ENCODE peak calls at places on chromosomes 1 and 21, in five cellular contexts. N is HCT116, V is K562, M is GM12878, J is HepG2. Y is an unnamed sample. For H3K4me1, the result is how much of the 10 kb centered on the place peaks cover.

GRCh38 chr1:3547055-3548005 is 64.0 kb downstream of the MEGF6 start:
- DNase-seq in J (no peak), V (no peak), N (no peak), M (no peak), Y (no peak)

GRCh38 chr1:67830226-67830625 is 3.0 kb downstream of the GNG12 start:
- DNase-seq in N (no peak), J (no peak), V (no peak), M (no peak), Y (no peak)

GRCh38 chr1:30888391-30888790 is 20.2 kb downstream of the SDC3 start:
- DNase-seq in V (peak), N (no peak), J (no peak), M (no peak), Y (no peak)

GRCh38 chr1:153553691-153554608 is 4.9 kb upstream of the S100A3 start:
- DNase-seq in M (no peak), N (no peak), J (no peak), V (no peak), Y (no peak)

GRCh38 chr1:195831789-195832188 is 776.5 kb downstream of the KCNT2 start:
- DNase-seq in V (no peak), J (no peak), M (no peak), N (no peak), Y (no peak)

GRCh38 chr21:26881504-26882228 is 36.5 kb upstream of the ADAMTS1 start:
- DNase-seq in V (no peak), M (no peak), N (no peak), J (no peak), Y (peak)

GRCh38 chr1:53511933-53512806 is 53.0 kb downstream of the DMRTB1 start:
- DNase-seq in V (no peak), J (no peak), M (no peak), N (no peak), Y (no peak)

GRCh38 chr1:229027622-229028182 is 243.2 kb upstream of the RAB4A start:
- DNase-seq in M (no peak), J (peak), V (no peak), N (no peak), Y (peak)

GRCh38 chr1:47786301-47786700 is 210.9 kb downstream of the TRABD2B start:
- DNase-seq in N (no peak), V (no peak), J (no peak), M (no peak), Y (no peak)

GRCh38 chr1:223180803-223181321 is 37.8 kb upstream of the TLR5 start:
- DNase-seq in N (no peak), J (no peak), M (peak), V (no peak), Y (peak)

GRCh38 chr21:44800103-44800502 is 1.5 kb downstream of the UBE2G2 start:
- DNase-seq in V (peak), N (no peak), M (no peak), J (peak), Y (no peak)

GRCh38 chr1:245412301-245412700 is 257.5 kb downstream of the KIF26B start:
- DNase-seq in M (no peak), J (no peak), N (no peak), V (no peak), Y (no peak)

GRCh38 chr1:162380061-162380846 is 1.3 kb upstream of the C1orf226 start:
- DNase-seq in M (no peak), N (no peak), J (no peak), V (peak), Y (no peak)

GRCh38 chr1:3518256-3518655 is 63.8 kb downstream of the ARHGEF16 start:
- DNase-seq in J (no peak), V (no peak), M (no peak), N (no peak), Y (no peak)

GRCh38 chr1:25664357-25664796 is 47.8 kb downstream of the MAN1C1 start:
- DNase-seq in J (no peak), M (no peak), V (no peak), N (no peak), Y (no peak)

GRCh38 chr1:151816548-151816947 is 11.3 kb upstream of the LINGO4 start:
- DNase-seq in J (no peak), V (no peak), N (no peak), M (no peak), Y (no peak)

GRCh38 chr1:108117908-108118902 is 81.9 kb downstream of the SLC25A24 start:
- DNase-seq in N (no peak), V (peak), M (no peak), J (no peak), Y (no peak)

GRCh38 chr1:10773851-10774614 is 22.4 kb downstream of the CASZ1 start:
- DNase-seq in V (no peak), M (no peak), J (no peak), N (no peak), Y (no peak)

GRCh38 chr21:45075606-45076244 is 1.3 kb downstream of the ADARB1 start:
- DNase-seq in N (no peak), V (no peak), J (no peak), M (no peak), Y (no peak)

GRCh38 chr1:212760126-212760823 is 31.3 kb downstream of the NSL1 start:
- DNase-seq in N (no peak), J (peak), M (no peak), V (peak), Y (peak)

GRCh38 chr21:41888749-41889376 is 9.7 kb upstream of the PRDM15 start:
- DNase-seq in J (no peak), N (no peak), M (no peak), V (no peak), Y (no peak)

GRCh38 chr21:39061766-39062165 is 121.5 kb downstream of the PSMG1 start:
- DNase-seq in M (no peak), N (no peak), V (no peak), J (no peak), Y (no peak)

GRCh38 chr1:94068096-94068830 is 52.7 kb downstream of the ABCA4 start:
- DNase-seq in J (peak), N (peak), M (no peak), V (no peak), Y (no peak)

GRCh38 chr1:27142464-27142863 is 12.5 kb downstream of the SLC9A1 start:
- DNase-seq in V (no peak), M (no peak), N (no peak), J (no peak), Y (no peak)

GRCh38 chr1:33710989-33711388 is 152.9 kb upstream of the HMGB4 start:
- DNase-seq in N (no peak), V (no peak), M (no peak), J (no peak), Y (no peak)

GRCh38 chr1:156822680-156823079 is 6.0 kb upstream of the SH2D2A start:
- DNase-seq in V (no peak), N (no peak), J (no peak), M (no peak), Y (no peak)
- H3K4me3 ChIP-seq in V (no peak), N (no peak), J (no peak), M (no peak), Y (no peak)

GRCh38 chr1:203146042-203146369 is 18.5 kb downstream of the ADORA1 start:
- DNase-seq in V (no peak), M (no peak), J (no peak), N (no peak), Y (no peak)
- H3K4me1 ChIP-seq in V (under half), M (under half), J (under half), N (under half), Y (half or more)

GRCh38 chr21:34846214-34846575 is 177.4 kb downstream of the CLIC6 start:
- DNase-seq in M (no peak), J (no peak), V (no peak), N (no peak), Y (no peak)

GRCh38 chr21:34844033-34844923 is 175.5 kb downstream of the CLIC6 start:
- DNase-seq in N (no peak), V (no peak), J (no peak), M (no peak), Y (no peak)

GRCh38 chr21:34844924-34845238 is 176.1 kb downstream of the CLIC6 start:
- DNase-seq in J (no peak), N (no peak), V (no peak), M (no peak), Y (no peak)

GRCh38 chr21:34846601-34847112 is 177.9 kb downstream of the CLIC6 start:
- DNase-seq in J (no peak), N (peak), V (no peak), M (no peak), Y (no peak)

DNA sequence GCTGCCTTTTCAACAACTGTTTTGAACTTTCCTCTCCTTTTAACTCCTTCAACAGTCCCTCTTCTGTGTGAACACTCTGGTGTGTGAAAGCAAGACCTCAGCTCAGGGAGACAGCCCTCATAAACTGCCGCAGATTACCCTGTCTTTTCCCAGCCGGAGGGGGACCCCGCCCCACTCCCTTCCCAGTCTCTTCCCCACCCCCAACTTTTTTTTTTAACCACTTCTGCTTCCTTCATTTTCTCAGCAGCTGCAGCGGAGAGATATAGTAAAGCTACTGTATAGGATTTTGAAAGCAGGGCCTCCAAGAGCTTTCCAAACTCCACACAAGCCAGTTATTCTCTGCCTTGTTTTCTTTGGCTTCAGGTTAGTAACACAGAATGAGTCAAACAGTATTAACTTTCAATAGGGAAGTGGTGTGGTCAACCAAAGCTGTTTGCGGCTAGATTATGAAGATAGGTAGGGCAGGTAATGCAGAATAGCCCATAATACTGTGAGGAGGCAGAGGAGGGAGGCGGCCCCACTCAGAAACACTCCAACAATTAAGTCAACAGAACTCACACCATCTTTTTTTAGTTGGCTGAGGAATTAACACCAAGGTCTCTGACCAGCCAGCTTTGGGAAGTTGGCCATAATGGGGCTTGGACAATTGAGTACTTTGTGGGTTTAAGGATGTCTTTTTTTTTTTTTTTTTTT is 176.9 kb downstream of the CLIC6 start:
- DNase-seq in N (peak), M (peak), V (no peak), J (no peak), Y (no peak)
- TF ChIP-seq ZNF274 in N (no peak), M (no peak), V (no peak), J (no peak), Y (no peak)

GRCh38 chr1:220810179-220810653 is 23.5 kb downstream of the MTARC1 start:
- DNase-seq in M (peak), V (peak), J (peak), N (peak), Y (peak)
- H3K4me3 ChIP-seq in M (no peak), V (no peak), J (no peak), N (no peak), Y (no peak)

Y was measured in NT2/D1.